ENCODE peak calls at places on chromosomes 13 and 19, in ten cellular contexts. U is breast epithelium, Q is esophagus muscularis mucosa, S is colonic mucosa, B is pancreas, J is neural progenitor cell, C is tibial nerve, Z is ovary, D is left ventricle myocardium inferior, W is aorta. T is an unnamed sample.
A peak's percentile ranks its signal among the peaks of the same experiment; 100 is the strongest.

GRCh38 chr19:11204943-11205349 is 7.6 kb upstream of the KANK2 start:
- DNase-seq in U (no peak), Q (no peak), S (no peak), B (no peak), J (no peak), C (no peak), Z (peak; percentile 77), D (no peak), W (peak; percentile 81), T (no peak)

GRCh38 chr19:28468701-28469459 is 744.1 kb downstream of the UQCRFS1 start:
- DNase-seq in U (no peak), Q (no peak), S (peak; percentile 83), B (peak; percentile 59), J (peak; percentile 48), C (no peak), Z (no peak), D (no peak), W (peak; percentile 56), T (no peak)

GRCh38 chr13:90622547-90622946 is 724.9 kb upstream of the MIR17HG start:
- DNase-seq in U (no peak), Q (no peak), S (no peak), B (no peak), J (no peak), C (no peak), Z (no peak), D (no peak), W (no peak), T (no peak)

GRCh38 chr19:12955996-12956395 is 1.0 kb downstream of the GADD45GIP1 start:
- DNase-seq in U (no peak), Q (no peak), S (no peak), B (no peak), J (no peak), C (no peak), Z (no peak), D (no peak), W (no peak), T (no peak)

GRCh38 chr19:2305974-2306806 is 1.8 kb downstream of the LINGO3 start:
- DNase-seq in U (no peak), Q (no peak), S (no peak), B (no peak), J (no peak), C (no peak), Z (no peak), D (no peak), W (no peak), T (no peak)

GRCh38 chr13:32647926-32648325 is 61.7 kb downstream of the PDS5B start:
- DNase-seq in U (no peak), Q (no peak), S (no peak), B (no peak), J (no peak), C (no peak), Z (no peak), D (no peak), W (no peak), T (no peak)

GRCh38 chr19:34253711-34254551 is 423 bp upstream of the GARRE1 start:
- DNase-seq in U (peak; percentile 77), Q (no peak), S (peak; percentile 94), B (peak; percentile 97), J (peak; percentile 97), C (peak; percentile 78), Z (peak; percentile 92), D (peak; percentile 88), W (peak; percentile 92), T (peak; percentile 41)

GRCh38 chr13:112072531-112073244 is 5.7 kb downstream of the SOX1 start:
- DNase-seq in U (no peak), Q (no peak), S (no peak), B (no peak), J (peak; percentile 88), C (no peak), Z (no peak), D (no peak), W (no peak), T (no peak)

GRCh38 chr13:44605275-44605674 is 29.1 kb upstream of the TSC22D1 start:
- DNase-seq in U (no peak), Q (no peak), S (no peak), B (no peak), J (no peak), C (no peak), Z (no peak), D (no peak), W (no peak), T (no peak)

GRCh38 chr13:104043184-104043583 is 977.0 kb upstream of the SLC10A2 start:
- DNase-seq in U (no peak), Q (no peak), S (no peak), B (no peak), J (no peak), C (no peak), Z (no peak), D (no peak), W (no peak), T (no peak)

GRCh38 chr19:10431943-10432735 is 11.8 kb downstream of the PDE4A start:
- DNase-seq in U (no peak), Q (no peak), S (peak; percentile 82), B (peak; percentile 85), J (peak; percentile 73), C (peak; percentile 51), Z (no peak), D (peak; percentile 80), W (peak; percentile 86), T (no peak)

GRCh38 chr19:10551698-10552301 is 8.1 kb downstream of the ATG4D start:
- DNase-seq in U (no peak), Q (no peak), S (peak; percentile 46), B (peak; percentile 50), J (no peak), C (no peak), Z (no peak), D (no peak), W (no peak), T (no peak)

GRCh38 chr19:35037716-35038622 is 3.6 kb upstream of the HPN start:
- DNase-seq in U (no peak), Q (no peak), S (no peak), B (no peak), J (no peak), C (no peak), Z (no peak), D (no peak), W (no peak), T (no peak)

GRCh38 chr13:30125422-30126073 is 181.8 kb downstream of the KATNAL1 start:
- DNase-seq in U (no peak), Q (no peak), S (no peak), B (no peak), J (no peak), C (peak; percentile 59), Z (peak; percentile 53), D (no peak), W (no peak), T (no peak)

GRCh38 chr13:30121666-30122065 is 185.7 kb downstream of the KATNAL1 start:
- DNase-seq in U (no peak), Q (no peak), S (no peak), B (no peak), J (no peak), C (no peak), Z (no peak), D (no peak), W (no peak), T (no peak)

GRCh38 chr13:30124131-30124768 is 183.1 kb downstream of the KATNAL1 start:
- DNase-seq in U (no peak), Q (no peak), S (no peak), B (no peak), J (no peak), C (no peak), Z (no peak), D (no peak), W (no peak), T (no peak)

GRCh38 chr13:30121244-30121643 is 186.1 kb downstream of the KATNAL1 start:
- DNase-seq in U (no peak), Q (no peak), S (no peak), B (no peak), J (no peak), C (no peak), Z (no peak), D (no peak), W (no peak), T (no peak)

GRCh38 chr13:30123575-30123974 is 183.8 kb downstream of the KATNAL1 start:
- DNase-seq in U (no peak), Q (no peak), S (no peak), B (no peak), J (no peak), C (no peak), Z (no peak), D (no peak), W (no peak), T (no peak)
- H3K4me1 ChIP-seq in U (peaks cover 15% of the 10 kb centered on the region), Q (peaks cover 43% of the 10 kb centered on the region), S (no peaks in the 10 kb centered on the region), B (no peaks in the 10 kb centered on the region), J (no peaks in the 10 kb centered on the region), C (peaks cover 33% of the 10 kb centered on the region), Z (peaks cover 4% of the 10 kb centered on the region), D (peaks cover 13% of the 10 kb centered on the region), W (no peaks in the 10 kb centered on the region), T (no peaks in the 10 kb centered on the region)

DNA sequence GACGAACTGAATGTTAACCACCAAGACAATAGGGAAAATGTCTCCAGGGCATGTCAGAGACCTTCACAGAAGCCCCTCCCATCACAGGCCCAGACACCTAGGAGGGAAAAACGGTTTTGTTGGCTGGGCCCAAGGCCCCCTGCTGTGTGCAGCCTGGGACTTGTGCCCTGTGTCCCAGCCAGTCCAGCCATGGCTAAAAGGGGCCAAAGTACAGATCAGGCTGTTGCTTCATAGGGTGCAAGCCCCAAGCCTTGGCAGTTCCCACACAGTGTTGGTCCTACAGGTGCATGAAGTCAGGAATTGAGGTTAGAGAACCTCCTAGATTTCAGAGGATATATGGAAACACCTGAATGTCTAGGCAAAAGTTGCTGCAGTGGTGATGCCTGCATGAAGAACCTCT is 428.7 kb downstream of the SUCLA2 start:
- DNase-seq in U (no peak), Q (no peak), S (no peak), B (no peak), J (no peak), C (no peak), Z (no peak), D (no peak), W (no peak), T (no peak)
- H3K9me3 ChIP-seq in U (peaks cover 46% of the 10 kb centered on the region), Q (no peaks in the 10 kb centered on the region), S (no peaks in the 10 kb centered on the region), B (no peaks in the 10 kb centered on the region), J (no peaks in the 10 kb centered on the region), C (no peaks in the 10 kb centered on the region), Z (no peaks in the 10 kb centered on the region), D (peaks cover 80% of the 10 kb centered on the region), W (peaks cover 24% of the 10 kb centered on the region), T (no peaks in the 10 kb centered on the region)

GRCh38 chr19:4232614-4233281 is 3.4 kb downstream of the EBI3 start:
- DNase-seq in U (no peak), Q (no peak), S (no peak), B (no peak), J (no peak), C (no peak), Z (no peak), D (no peak), W (no peak), T (no peak)
- H3K4me3 ChIP-seq in U (no peak overlapping the region), Q (no peak overlapping the region), S (no peak overlapping the region), B (no peak overlapping the region), J (no peak overlapping the region), C (no peak overlapping the region), Z (no peak overlapping the region), D (no peak overlapping the region), W (no peak overlapping the region), T (no peak overlapping the region)

DNA sequence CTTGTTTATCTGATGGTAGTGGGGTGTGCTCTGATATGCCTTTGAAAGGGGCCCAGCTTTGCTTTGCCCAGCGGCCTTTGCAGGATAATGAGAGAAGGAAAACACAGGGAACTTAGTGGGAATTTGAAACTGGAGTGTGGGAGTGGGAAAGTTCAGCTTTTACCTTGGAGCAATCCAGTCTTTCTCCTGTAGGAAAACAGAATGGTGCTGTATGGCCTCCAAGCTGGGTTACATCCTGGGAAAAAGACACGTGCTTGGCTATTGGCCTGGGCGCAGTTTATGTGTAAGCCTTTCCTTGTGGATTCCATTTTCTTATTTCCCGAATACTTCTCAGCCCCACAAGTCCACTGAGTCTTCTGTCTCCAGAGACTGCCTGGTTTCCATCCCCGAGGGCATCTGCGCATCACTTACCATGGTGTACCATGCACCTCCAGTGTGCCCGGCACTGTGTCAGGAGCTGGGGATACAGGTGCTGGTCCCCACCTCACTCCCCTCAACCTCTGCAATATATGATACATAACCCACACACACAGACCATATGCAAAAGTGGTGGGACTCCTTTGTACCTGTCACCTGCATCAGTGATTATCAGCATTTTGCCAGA is 31.5 kb downstream of the ACTN4 start:
- DNase-seq in U (no peak), Q (no peak), S (no peak), B (peak; percentile 50), J (no peak), C (no peak), Z (no peak), D (no peak), W (no peak), T (no peak)
- H3K4me1 ChIP-seq in U (peaks cover 41% of the 10 kb centered on the region), Q (peaks cover 99% of the 10 kb centered on the region), S (peaks cover 18% of the 10 kb centered on the region), B (peaks cover 74% of the 10 kb centered on the region), J (peaks cover 9% of the 10 kb centered on the region), C (peaks cover 95% of the 10 kb centered on the region), Z (peaks cover 45% of the 10 kb centered on the region), D (peaks cover 100% of the 10 kb centered on the region), W (peaks cover 7% of the 10 kb centered on the region), T (peaks cover 12% of the 10 kb centered on the region)